ENCODE peak calls at places on chromosomes 12 and 14, in nine cellular contexts. G, O, T, N, Y, D, F, H and P are unnamed samples.

GRCh38 chr12:49549735-49550710 is 11.2 kb downstream of the KCNH3 start:
- DNase-seq in H (no peak), D (no peak), O (no peak), T (no peak), F (no peak), Y (no peak), G (no peak), N (no peak), P (no peak)

GRCh38 chr12:111429760-111430417 is 24.2 kb downstream of the SH2B3 start:
- DNase-seq in O (no peak), Y (no peak), G (no peak), H (no peak), D (no peak), N (peak), F (no peak), T (no peak), P (peak)

GRCh38 chr12:12538535-12538934 is 24.1 kb downstream of the DUSP16 start:
- DNase-seq in O (no peak), F (no peak), Y (no peak), D (no peak), T (no peak), N (no peak), G (no peak), H (no peak), P (no peak)

GRCh38 chr12:20369164-20370000 is 1.0 kb downstream of the PDE3A start:
- DNase-seq in F (peak), O (peak), G (no peak), Y (peak), T (peak), H (no peak), N (peak), D (no peak), P (no peak)

GRCh38 chr12:130477221-130477620 is 139.5 kb downstream of the PIWIL1 start:
- DNase-seq in Y (no peak), T (no peak), F (no peak), G (no peak), N (no peak), O (no peak), H (no peak), D (no peak), P (no peak)

GRCh38 chr14:99468081-99468480 is 12.6 kb downstream of the SETD3 start:
- DNase-seq in O (no peak), H (no peak), D (no peak), T (no peak), Y (no peak), N (no peak), G (no peak), F (no peak), P (no peak)

GRCh38 chr12:11738450-11738849 is 89.0 kb downstream of the ETV6 start:
- DNase-seq in N (no peak), T (no peak), O (no peak), Y (no peak), F (no peak), H (no peak), G (no peak), D (no peak), P (no peak)

GRCh38 chr14:72786377-72787350 is 107.2 kb downstream of the DPF3 start:
- DNase-seq in F (no peak), N (no peak), H (no peak), G (no peak), Y (peak), T (no peak), D (no peak), O (no peak), P (no peak)

GRCh38 chr14:59333668-59334067 is 131.5 kb downstream of the GPR135 start:
- DNase-seq in Y (no peak), F (no peak), H (peak), O (no peak), G (no peak), T (peak), N (no peak), D (peak), P (no peak)

GRCh38 chr12:92574046-92574783 is 128.6 kb upstream of the PLEKHG7 start:
- DNase-seq in O (no peak), Y (no peak), T (peak), D (no peak), G (no peak), F (no peak), H (no peak), N (no peak), P (no peak)

GRCh38 chr14:94748667-94749347 is 21.1 kb downstream of the GSC start:
- DNase-seq in Y (no peak), O (no peak), D (no peak), N (no peak), H (no peak), F (peak), T (no peak), G (no peak), P (no peak)

GRCh38 chr14:63727231-63727735 is 582 bp downstream of the SGPP1 start:
- DNase-seq in G (no peak), F (peak), O (peak), Y (peak), H (peak), N (no peak), T (peak), D (no peak), P (peak)

GRCh38 chr14:63875311-63875710 is 22.5 kb downstream of the SYNE2 start:
- DNase-seq in Y (no peak), N (no peak), O (peak), T (peak), F (no peak), H (no peak), D (peak), G (no peak), P (no peak)

GRCh38 chr12:72035625-72036024 is 97.0 kb downstream of the TPH2 start:
- DNase-seq in O (no peak), H (no peak), N (no peak), T (no peak), D (no peak), G (no peak), F (no peak), Y (no peak), P (no peak)

GRCh38 chr12:69435644-69436043 is 34.5 kb upstream of the FRS2 start:
- DNase-seq in H (no peak), F (no peak), O (no peak), G (no peak), T (no peak), D (no peak), N (no peak), Y (no peak), P (no peak)

GRCh38 chr12:20492251-20492728 is 124.0 kb downstream of the PDE3A start:
- DNase-seq in N (peak), H (no peak), O (peak), Y (no peak), G (peak), F (no peak), T (peak), D (no peak), P (no peak)

GRCh38 chr14:90177537-90178189 is 78.7 kb upstream of the PSMC1 start:
- DNase-seq in G (no peak), F (no peak), D (no peak), Y (no peak), O (no peak), H (no peak), N (no peak), T (peak), P (no peak)

GRCh38 chr14:105888151-105888550 is 361.8 kb downstream of the TMEM121 start:
- DNase-seq in F (no peak), D (no peak), H (no peak), Y (peak), N (no peak), O (no peak), T (no peak), G (no peak), P (peak)

GRCh38 chr12:3533703-3534386 is 42.8 kb downstream of the PRMT8 start:
- DNase-seq in G (no peak), D (no peak), F (no peak), O (no peak), T (peak), Y (peak), H (no peak), N (no peak), P (no peak)

GRCh38 chr14:95137804-95138167 is 19.5 kb downstream of the DICER1 start:
- DNase-seq in F (no peak), G (no peak), H (no peak), N (no peak), O (no peak), Y (no peak), T (no peak), D (no peak), P (no peak)

GRCh38 chr12:62800707-62801400 is 134.1 kb downstream of the PPM1H start:
- DNase-seq in O (no peak), N (no peak), G (no peak), F (no peak), D (no peak), H (no peak), T (peak), Y (no peak), P (no peak)

GRCh38 chr12:29552324-29552927 is 54.9 kb upstream of the OVCH1 start:
- DNase-seq in T (peak), Y (peak), F (peak), D (no peak), G (no peak), N (no peak), O (peak), H (peak), P (peak)

GRCh38 chr14:100576091-100577085 is 10.8 kb downstream of the BEGAIN start:
- DNase-seq in H (no peak), N (no peak), Y (peak), D (no peak), G (no peak), T (no peak), O (no peak), F (peak), P (no peak)

GRCh38 chr12:12845794-12846243 is 32.7 kb downstream of the DDX47 start:
- DNase-seq in F (no peak), N (no peak), D (no peak), G (no peak), T (no peak), H (no peak), O (no peak), Y (peak), P (no peak)

GRCh38 chr12:114381177-114381576 is 24.8 kb downstream of the TBX5 start:
- DNase-seq in T (no peak), G (no peak), H (no peak), D (no peak), F (no peak), N (no peak), Y (no peak), O (no peak), P (no peak)

DNA sequence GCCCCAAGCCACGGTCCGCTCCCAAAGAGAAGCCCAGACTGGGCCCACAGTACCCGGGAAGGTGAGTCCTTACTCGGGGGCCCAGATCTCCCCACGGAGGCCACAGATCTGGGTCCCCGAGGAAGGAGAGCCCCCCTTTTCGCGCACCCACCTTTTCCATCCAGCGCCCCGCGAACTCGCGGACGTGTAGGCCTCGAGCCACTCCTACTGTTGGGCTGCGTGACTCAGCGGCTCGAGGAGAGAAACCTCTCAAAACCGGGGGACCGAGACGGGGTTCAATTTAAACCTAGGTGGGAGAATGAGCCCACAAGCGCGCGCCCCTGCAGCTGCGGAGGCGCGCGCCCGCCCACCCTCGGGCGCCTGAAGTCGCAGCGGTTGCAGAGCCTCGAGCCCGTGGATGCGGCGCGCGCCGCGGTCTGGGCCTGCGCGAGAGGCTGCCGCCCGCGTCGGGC is 6.3 kb downstream of the SIX6 start:
- DNase-seq in H (no peak), G (no peak), N (no peak), O (no peak), F (no peak), T (no peak), Y (no peak), D (no peak), P (no peak)
- TF ChIP-seq CTCF in H (no peak), G (no peak), N (no peak), O (no peak), F (peak), T (no peak), Y (no peak), D (no peak), P (no peak)

GRCh38 chr12:6526766-6527525 is 7.4 kb upstream of the GAPDH start:
- DNase-seq in G (no peak), F (no peak), O (no peak), Y (no peak), T (no peak), D (no peak), H (no peak), N (no peak), P (no peak)

GRCh38 chr12:6530576-6531260 is 3.6 kb upstream of the GAPDH start:
- DNase-seq in O (no peak), D (no peak), Y (no peak), F (no peak), N (no peak), T (no peak), G (no peak), H (no peak), P (no peak)

GRCh38 chr12:6529291-6529737 is 5.0 kb upstream of the GAPDH start:
- DNase-seq in D (no peak), T (no peak), N (no peak), O (no peak), F (no peak), Y (peak), H (no peak), G (no peak), P (no peak)

GRCh38 chr12:6527711-6528110 is 6.6 kb upstream of the GAPDH start:
- DNase-seq in G (no peak), T (no peak), F (no peak), O (no peak), Y (no peak), D (no peak), H (no peak), N (no peak), P (no peak)

GRCh38 chr12:6528539-6529235 is 5.6 kb upstream of the GAPDH start:
- DNase-seq in N (no peak), O (no peak), F (no peak), H (no peak), T (no peak), G (no peak), Y (peak), D (no peak), P (no peak)
- TF ChIP-seq CTCF in N (no peak), O (no peak), F (no peak), H (no peak), T (no peak), G (no peak), Y (no peak), D (no peak), P (no peak)

DNA sequence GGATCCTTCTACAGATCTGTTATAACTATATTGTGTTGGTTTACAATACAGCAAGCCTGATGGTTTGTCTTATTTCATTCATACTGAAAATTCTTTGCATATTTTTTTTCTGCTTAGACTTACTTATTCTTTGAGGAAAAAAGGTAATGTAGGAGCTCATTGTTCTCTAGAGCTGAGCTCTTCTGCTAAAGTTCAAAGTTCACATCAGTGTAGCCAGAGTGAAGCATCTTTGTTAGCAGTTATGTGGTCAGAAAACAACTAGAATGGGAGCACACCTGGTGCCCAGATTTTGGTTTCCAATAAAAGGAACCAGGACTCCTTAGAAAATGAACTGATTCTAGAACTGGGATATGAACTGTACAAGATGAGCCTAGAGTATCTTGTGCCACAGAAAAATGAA is 10.3 kb downstream of the GPX2 start:
- DNase-seq in F (no peak), O (no peak), N (no peak), Y (no peak), D (no peak), G (no peak), H (no peak), T (no peak), P (no peak)
- TF ChIP-seq CTCF in F (no peak), O (no peak), N (no peak), Y (no peak), D (no peak), G (no peak), H (no peak), T (no peak), P (no peak)

GRCh38 chr12:132899033-132899432 is 11.6 kb upstream of the CHFR start:
- DNase-seq in G (no peak), D (no peak), Y (no peak), T (no peak), F (no peak), N (no peak), O (peak), H (no peak), P (no peak)

GRCh38 chr12:132908145-132909029 is 21.0 kb upstream of the CHFR start:
- DNase-seq in F (peak), H (peak), T (peak), O (peak), G (peak), N (peak), Y (peak), D (peak), P (peak)

GRCh38 chr12:132907216-132907615 is 19.8 kb upstream of the CHFR start:
- DNase-seq in G (no peak), D (no peak), N (no peak), H (no peak), F (no peak), Y (no peak), O (no peak), T (no peak), P (no peak)

GRCh38 chr12:132909030-132909368 is 21.6 kb upstream of the CHFR start:
- DNase-seq in O (no peak), F (no peak), H (no peak), G (no peak), T (no peak), N (no peak), D (no peak), Y (no peak), P (no peak)

DNA sequence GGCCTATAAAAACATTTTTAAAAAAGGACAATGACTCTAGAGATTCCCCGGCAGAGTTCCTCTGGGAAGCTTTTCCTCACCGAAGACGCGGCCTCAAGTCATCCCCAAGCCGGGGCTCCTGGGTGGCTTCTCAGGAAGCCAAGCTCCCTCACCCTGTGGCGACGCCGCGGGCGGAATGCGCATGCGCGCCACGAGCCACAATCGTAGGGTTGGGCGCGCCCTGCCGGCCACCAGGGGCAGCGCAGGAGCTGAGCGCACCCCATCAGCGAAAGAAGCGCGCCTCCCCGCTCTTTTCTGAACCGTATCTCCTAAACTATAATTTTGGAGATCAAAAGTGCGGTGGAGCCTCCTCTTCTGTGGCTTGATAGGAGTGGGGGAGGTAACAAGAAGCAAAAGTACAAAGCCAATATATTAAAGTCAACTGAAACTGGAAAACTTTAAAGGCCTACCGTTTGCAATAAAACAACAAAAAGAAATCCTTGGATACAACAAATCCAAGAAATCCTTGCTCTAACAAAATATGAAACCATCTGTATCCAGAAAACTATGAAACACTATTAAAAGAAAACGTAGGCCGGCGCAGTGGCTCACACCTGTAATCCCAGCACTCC is 17.4 kb upstream of the CHFR start:
- DNase-seq in G (no peak), D (no peak), O (peak), N (peak), F (peak), H (no peak), Y (peak), T (peak), P (peak)
- TF ChIP-seq CTCF in G (peak), D (peak), O (peak), N (peak), F (peak), H (peak), Y (no peak), T (peak), P (peak)

GRCh38 chr12:126742326-126742725 is 1524.6 kb upstream of the TMEM132C start:
- DNase-seq in Y (no peak), O (no peak), D (no peak), F (no peak), N (no peak), T (no peak), G (no peak), H (no peak), P (no peak)
- TF ChIP-seq CTCF in Y (no peak), O (no peak), D (no peak), F (no peak), N (no peak), T (no peak), G (no peak), H (no peak), P (no peak)

GRCh38 chr12:103742349-103742784 is 98.7 kb downstream of the NT5DC3 start:
- DNase-seq in F (no peak), H (no peak), T (peak), Y (no peak), N (no peak), G (no peak), O (no peak), D (no peak), P (no peak)

GRCh38 chr12:103743788-103744187 is 97.2 kb downstream of the NT5DC3 start:
- DNase-seq in F (no peak), Y (no peak), H (no peak), T (no peak), O (no peak), G (no peak), N (no peak), D (no peak), P (no peak)

GRCh38 chr12:103748002-103748401 is 93.0 kb downstream of the NT5DC3 start:
- DNase-seq in Y (no peak), H (no peak), G (no peak), D (no peak), F (no peak), O (no peak), N (no peak), T (no peak), P (no peak)

GRCh38 chr12:103748875-103749274 is 92.2 kb downstream of the NT5DC3 start:
- DNase-seq in G (no peak), N (no peak), T (no peak), O (no peak), H (no peak), Y (no peak), F (no peak), D (no peak), P (no peak)

GRCh38 chr12:103745962-103746361 is 95.1 kb downstream of the NT5DC3 start:
- DNase-seq in G (no peak), D (no peak), N (no peak), H (no peak), T (no peak), O (no peak), Y (peak), F (no peak), P (no peak)
- TF ChIP-seq CTCF in G (no peak), D (no peak), N (no peak), H (no peak), T (no peak), O (no peak), Y (no peak), F (no peak), P (no peak)

GRCh38 chr12:104985206-104985605 is 910 bp upstream of the NOPCHAP1 start:
- DNase-seq in D (no peak), G (no peak), O (no peak), Y (no peak), H (no peak), T (no peak), N (no peak), F (no peak), P (no peak)
- TF ChIP-seq CTCF in D (no peak), G (no peak), O (no peak), Y (no peak), H (no peak), T (peak), N (peak), F (no peak), P (no peak)

DNA sequence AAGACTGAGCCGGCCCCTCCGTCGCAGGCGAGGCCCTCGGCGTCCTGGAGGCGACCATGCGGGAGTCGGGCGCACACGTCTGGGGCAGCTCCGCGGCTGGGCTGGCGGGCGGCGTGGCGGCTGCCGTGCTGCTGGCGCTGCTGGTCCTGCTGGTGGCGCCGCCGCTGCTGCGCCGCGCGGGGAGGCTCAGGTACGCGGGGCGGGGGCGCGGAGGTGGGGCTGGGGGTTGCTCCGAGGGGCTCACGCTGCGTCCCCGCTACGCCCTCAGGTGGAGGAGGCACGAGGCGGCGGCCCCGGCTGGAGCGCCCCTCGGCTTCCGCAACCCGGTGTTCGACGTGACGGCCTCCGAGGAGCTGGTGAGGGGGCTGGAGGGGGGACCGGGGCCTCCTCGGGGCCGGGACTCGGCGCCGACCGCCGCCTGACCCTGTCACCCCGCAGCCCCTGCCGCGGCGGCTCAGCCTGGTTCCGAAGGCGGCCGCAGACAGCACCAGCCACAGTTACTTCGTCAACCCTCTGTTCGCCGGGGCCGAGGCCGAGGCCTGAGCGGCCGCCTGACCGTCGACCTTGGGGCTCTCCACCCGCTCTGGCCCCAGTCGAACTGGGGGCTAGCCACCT is 7.8 kb downstream of the AMN start:
- DNase-seq in F (peak), O (no peak), Y (no peak), H (no peak), G (no peak), D (no peak), N (no peak), T (no peak), P (no peak)
- TF ChIP-seq CTCF in F (no peak), O (no peak), Y (no peak), H (no peak), G (no peak), D (no peak), N (no peak), T (no peak), P (no peak)